ENCODE peak calls at places on chromosomes 11 and 22, in four cellular contexts. W is astrocyte of the spinal cord, C is AG09319, B is SK-N-SH. E is an unnamed sample.

GRCh38 chr11:74521666-74522252 is 28.2 kb upstream of the LIPT2 start:
- DNase-seq in W (no peak), C (no peak), B (no peak), E (no peak)

GRCh38 chr11:45915446-45915845 is 2.2 kb downstream of the PEX16 start:
- DNase-seq in W (no peak), C (no peak), B (no peak), E (no peak)

GRCh38 chr11:32088117-32088941 is 2.5 kb upstream of the RCN1 start:
- DNase-seq in W (peak; percentile 95), C (peak; percentile 55), B (peak; percentile 17), E (no peak)

GRCh38 chr11:86798988-86799387 is 1.4 kb upstream of the PRSS23 start:
- DNase-seq in W (peak; percentile 93), C (peak; percentile 57), B (no peak), E (no peak)

GRCh38 chr11:86588566-86589090 is 83.8 kb downstream of the ME3 start:
- DNase-seq in W (no peak), C (no peak), B (no peak), E (no peak)

GRCh38 chr22:41875531-41876242 is 39.2 kb downstream of the SHISA8 start:
- DNase-seq in W (no peak), C (no peak), B (no peak), E (no peak)

GRCh38 chr11:783581-784015 is 6.3 kb downstream of the CEND1 start:
- DNase-seq in W (peak; percentile 85), C (peak; percentile 91), B (peak; percentile 91), E (no peak)

GRCh38 chr22:36253523-36254490 is 874 bp downstream of the APOL1 start:
- DNase-seq in W (no peak), C (no peak), B (peak; percentile 29), E (no peak)

GRCh38 chr11:16860632-16861031 is 122.2 kb downstream of the C11orf58 start:
- DNase-seq in W (no peak), C (no peak), B (no peak), E (no peak)

GRCh38 chr22:47352920-47353700 is 590.7 kb downstream of the TBC1D22A start:
- DNase-seq in W (no peak), C (no peak), B (no peak), E (no peak)

GRCh38 chr11:74470526-74470925 is 3.2 kb upstream of the KCNE3 start:
- DNase-seq in W (no peak), C (no peak), B (no peak), E (no peak)

GRCh38 chr22:46652081-46652929 is 32.1 kb downstream of the GRAMD4 start:
- DNase-seq in W (peak; percentile 64), C (no peak), B (no peak), E (no peak)

GRCh38 chr11:61969838-61970452 is 2.5 kb upstream of the FTH1 start:
- DNase-seq in W (peak; percentile 63), C (no peak), B (no peak), E (no peak)

GRCh38 chr11:129278586-129279319 is 86.6 kb upstream of the ARHGAP32 start:
- DNase-seq in W (no peak), C (no peak), B (peak; percentile 77), E (no peak)

GRCh38 chr11:45079943-45080719 is 66.3 kb upstream of the PRDM11 start:
- DNase-seq in W (no peak), C (no peak), B (no peak), E (no peak)

GRCh38 chr11:87252869-87253268 is 215.1 kb downstream of the TMEM135 start:
- DNase-seq in W (no peak), C (no peak), B (no peak), E (no peak)

GRCh38 chr11:8987446-8987845 is 16.4 kb downstream of the NRIP3 start:
- DNase-seq in W (no peak), C (no peak), B (no peak), E (no peak)

GRCh38 chr22:36445158-36445668 is 36.2 kb downstream of the TXN2 start:
- DNase-seq in W (peak; percentile 94), C (peak; percentile 85), B (no peak), E (no peak)

GRCh38 chr11:126346586-126346940 is 8.9 kb upstream of the ST3GAL4 start:
- DNase-seq in W (no peak), C (no peak), B (no peak), E (no peak)

GRCh38 chr11:88266157-88266556 is 71.4 kb downstream of the CTSC start:
- DNase-seq in W (no peak), C (no peak), B (no peak), E (no peak)

GRCh38 chr11:111982019-111982464 is 43.2 kb upstream of the DLAT start:
- DNase-seq in W (peak; percentile 56), C (no peak), B (peak; percentile 44), E (no peak)

GRCh38 chr11:23696712-23697111 is 800.1 kb upstream of the LUZP2 start:
- DNase-seq in W (no peak), C (no peak), B (no peak), E (no peak)

GRCh38 chr22:41285441-41285819 is 557 bp downstream of the RANGAP1 start:
- DNase-seq in W (peak; percentile 91), C (peak; percentile 50), B (peak; percentile 64), E (peak; percentile 38)

GRCh38 chr22:48490513-48491411 is 1336.9 kb downstream of the BRD1 start:
- DNase-seq in W (no peak), C (no peak), B (no peak), E (no peak)

GRCh38 chr22:48488149-48488551 is 1339.5 kb downstream of the BRD1 start:
- DNase-seq in W (no peak), C (no peak), B (peak; percentile 23), E (no peak)

GRCh38 chr22:48486163-48486957 is 1341.3 kb downstream of the BRD1 start:
- DNase-seq in W (no peak), C (no peak), B (no peak), E (no peak)

GRCh38 chr22:48489551-48490512 is 1337.8 kb downstream of the BRD1 start:
- DNase-seq in W (peak; percentile 3), C (no peak), B (peak; percentile 48), E (no peak)

DNA sequence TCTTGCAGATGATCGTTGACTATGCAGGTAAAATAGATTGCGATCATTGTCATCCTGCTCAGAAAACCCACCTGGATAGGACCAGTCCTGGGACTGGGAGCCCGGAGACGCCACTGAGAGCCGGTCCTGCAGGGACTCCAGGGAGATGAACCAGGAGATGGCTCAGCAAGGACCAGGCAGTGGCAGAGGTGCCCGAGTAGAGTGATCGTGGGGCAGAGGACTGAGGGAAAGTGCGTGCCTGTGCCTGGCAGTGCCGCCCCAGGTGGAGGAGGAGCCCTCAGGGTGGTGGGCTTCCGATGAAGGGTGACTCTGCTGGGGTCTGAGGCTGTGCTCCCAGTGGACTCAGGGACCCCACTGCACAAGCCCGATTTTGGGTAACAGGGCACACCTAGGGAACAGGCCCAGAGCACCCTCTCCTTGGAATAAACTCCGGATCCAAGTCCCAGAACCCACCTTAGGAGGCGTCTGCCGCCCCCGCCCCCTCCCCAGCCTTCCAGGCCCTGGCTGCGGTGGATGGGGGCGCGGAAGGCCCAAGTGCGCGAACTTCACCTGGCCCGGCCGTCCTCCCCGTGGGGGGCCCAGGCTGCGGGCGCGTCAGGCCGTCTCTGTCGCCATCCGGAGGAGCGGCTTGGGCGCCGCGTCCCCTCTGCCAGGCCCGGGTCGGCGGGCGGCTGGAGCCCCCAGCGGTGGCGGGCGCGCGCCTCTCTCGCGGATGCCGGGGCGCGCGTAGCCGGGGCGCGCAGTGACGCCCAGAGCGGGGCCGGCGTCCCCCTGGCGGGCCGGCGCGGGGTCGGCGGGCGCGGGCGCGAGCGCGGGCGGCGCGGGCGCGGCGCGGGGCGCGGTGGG is 1338.8 kb downstream of the BRD1 start:
- DNase-seq in W (no peak), C (no peak), B (peak; percentile 54), E (no peak)
- TF ChIP-seq CTCF in W (no peak), C (no peak), B (no peak), E (no peak)

DNA sequence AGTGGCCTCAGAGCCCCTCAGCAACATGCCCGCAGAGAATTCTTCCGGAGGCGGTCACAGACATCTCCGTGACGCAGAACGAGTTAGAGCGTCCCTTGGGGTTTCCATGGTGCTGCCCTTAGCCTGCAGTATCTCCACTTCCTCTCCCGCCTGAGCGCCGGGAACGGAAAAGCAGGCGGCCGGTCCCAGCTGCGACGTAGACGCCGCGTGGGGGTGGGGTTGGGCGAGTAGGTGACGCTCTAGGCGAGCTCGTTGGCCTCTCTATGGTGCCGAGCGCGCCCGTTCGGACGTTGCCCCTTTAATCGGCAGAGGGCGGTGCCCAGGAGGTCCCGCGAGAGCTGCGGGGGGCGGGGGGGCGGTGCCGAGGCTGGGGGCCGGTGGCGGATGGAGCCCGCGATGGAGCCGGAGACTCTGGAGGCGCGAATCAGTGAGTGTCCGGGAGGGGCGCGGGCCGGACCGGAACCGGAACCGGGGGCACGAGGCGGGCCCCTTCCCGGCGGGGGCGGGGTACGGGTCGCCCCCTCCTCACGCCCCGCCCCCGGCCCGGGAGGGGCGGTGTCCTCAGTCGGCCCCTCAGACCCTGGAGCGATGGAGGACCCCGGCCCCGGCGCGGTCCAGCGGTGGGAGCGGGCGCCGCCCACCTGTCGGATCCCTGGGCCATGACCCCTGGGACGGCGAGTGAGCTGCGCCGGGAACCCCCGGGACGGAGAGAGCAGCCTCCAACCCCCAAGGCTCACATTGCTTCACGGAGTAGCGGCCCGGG is at the start of gene GGA1:
- DNase-seq in W (peak; percentile 98), C (peak; percentile 90), B (peak; percentile 97), E (peak; percentile 75)
- TF ChIP-seq CTCF in W (no peak), C (no peak), B (no peak), E (no peak)

GRCh38 chr11:70502677-70503076 is 104.3 kb downstream of the CTTN start:
- DNase-seq in W (no peak), C (no peak), B (no peak), E (no peak)

GRCh38 chr11:70503201-70503877 is 105.0 kb downstream of the CTTN start:
- DNase-seq in W (no peak), C (no peak), B (no peak), E (no peak)

GRCh38 chr11:70505331-70505731 is 107.0 kb downstream of the CTTN start:
- DNase-seq in W (no peak), C (no peak), B (no peak), E (no peak)

GRCh38 chr11:70504246-70505020 is 106.1 kb downstream of the CTTN start:
- DNase-seq in W (no peak), C (no peak), B (no peak), E (no peak)

DNA sequence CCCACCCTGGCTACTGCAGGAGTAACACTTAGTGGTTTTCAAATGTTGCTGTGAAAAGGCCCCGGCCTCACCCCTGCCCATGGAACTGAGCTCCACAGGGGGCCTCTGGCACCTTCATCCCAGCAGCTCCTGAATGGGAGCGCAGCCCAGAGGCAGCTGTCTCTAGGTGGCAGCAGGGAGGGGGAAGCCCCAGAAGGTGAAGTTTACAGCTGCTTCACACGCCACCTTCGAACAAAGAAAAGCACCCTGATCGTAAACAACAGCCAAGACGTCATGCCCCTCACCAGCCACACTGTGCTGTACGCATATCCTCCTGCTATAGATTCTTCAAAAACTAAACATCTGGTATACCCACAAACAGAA is 105.5 kb downstream of the CTTN start:
- DNase-seq in W (no peak), C (no peak), B (peak; percentile 63), E (no peak)
- TF ChIP-seq CTCF in W (peak; percentile 38), C (no peak), B (no peak), E (no peak)

GRCh38 chr11:3856856-3857553 is 1.5 kb downstream of the STIM1 start:
- DNase-seq in W (no peak), C (no peak), B (no peak), E (no peak)
- TF ChIP-seq CTCF in W (no peak), C (no peak), B (no peak), E (no peak)

E was measured in omental fat pad.